ENCODE peak calls at places on chromosomes 13 and 19, in five cellular contexts. Y is stimulated activated CD8-positive, alpha-beta memory T cell treated with anti-CD3 and anti-CD28 coated beads, Interleukin-12 subunit alpha, Interleukin-12 subunit beta, amount 100 ng/mL, for 4 hours; A is KBM-7; Q is Daoy; E is NCI-H82. U is an unnamed sample.

GRCh38 chr13:30577381-30577780 is 40.3 kb upstream of the USPL1 start:
- DNase-seq in A (peak; percentile 41), Y (peak; percentile 29), Q (peak; percentile 86), E (peak; percentile 64), U (no peak)

GRCh38 chr13:99955747-99956472 is 15.7 kb downstream of the ZIC5 start:
- DNase-seq in A (no peak), Y (no peak), Q (peak; percentile 26), E (peak; percentile 56), U (no peak)

GRCh38 chr19:20482721-20483120 is 82.9 kb downstream of the ZNF737 start:
- DNase-seq in Q (no peak), E (no peak), A (no peak), Y (no peak), U (no peak)

GRCh38 chr13:51004111-51004865 is 94.7 kb downstream of the RNASEH2B start:
- DNase-seq in A (no peak), E (no peak), Y (no peak), Q (no peak), U (no peak)

GRCh38 chr13:28373803-28374202 is 121.1 kb downstream of the FLT1 start:
- DNase-seq in Q (no peak), Y (no peak), E (no peak), A (peak; percentile 63), U (no peak)

GRCh38 chr13:63438951-63439350 is 2023.3 kb upstream of the PCDH20 start:
- DNase-seq in Q (no peak), Y (no peak), A (no peak), E (no peak), U (no peak)

GRCh38 chr19:45074744-45075143 is 1.5 kb downstream of the ZNF296 start:
- DNase-seq in E (peak; percentile 47), Q (no peak), Y (no peak), A (peak; percentile 12), U (no peak)

GRCh38 chr13:25132984-25133383 is 37.0 kb downstream of the PABPC3 start:
- DNase-seq in E (no peak), Q (no peak), A (no peak), Y (no peak), U (peak; percentile 10)

GRCh38 chr13:97179501-97179900 is 42.6 kb upstream of the MBNL2 start:
- DNase-seq in Q (no peak), Y (no peak), A (no peak), E (no peak), U (no peak)

GRCh38 chr13:67101730-67102467 is 128.2 kb downstream of the PCDH9 start:
- DNase-seq in A (no peak), Q (no peak), Y (no peak), E (no peak), U (no peak)

GRCh38 chr19:50975766-50976165 is 6.4 kb upstream of the KLK6 start:
- DNase-seq in E (no peak), Y (no peak), A (no peak), Q (peak; percentile 63), U (no peak)

GRCh38 chr13:20673711-20674110 is 29.8 kb upstream of the IL17D start:
- DNase-seq in E (no peak), A (no peak), Q (no peak), Y (no peak), U (no peak)

GRCh38 chr13:113616991-113617749 is 32.6 kb downstream of the TFDP1 start:
- DNase-seq in E (no peak), A (peak; percentile 32), Q (peak; percentile 17), Y (no peak), U (no peak)

GRCh38 chr19:10018219-10018618 is 4.9 kb downstream of the RDH8 start:
- DNase-seq in E (no peak), Q (peak; percentile 75), A (no peak), Y (no peak), U (no peak)

GRCh38 chr19:872266-872951 is 12.9 kb downstream of the CFD start:
- DNase-seq in E (peak; percentile 90), Y (peak; percentile 43), A (peak; percentile 70), Q (peak; percentile 90), U (peak; percentile 47)

GRCh38 chr13:20828540-20829364 is 55.0 kb upstream of the EEF1AKMT1 start:
- DNase-seq in E (peak; percentile 82), Q (peak; percentile 31), A (peak; percentile 79), Y (no peak), U (peak; percentile 70)

GRCh38 chr19:54191671-54192453 is 754 bp downstream of the TSEN34 start:
- DNase-seq in Q (no peak), A (peak; percentile 43), E (peak; percentile 42), Y (no peak), U (no peak)

GRCh38 chr19:3683866-3684816 is 16.1 kb downstream of the PIP5K1C start:
- DNase-seq in Y (no peak), E (no peak), A (peak; percentile 96), Q (peak; percentile 88), U (no peak)

GRCh38 chr19:49327878-49328544 is 3.0 kb upstream of the SLC6A16 start:
- DNase-seq in A (peak; percentile 49), Y (no peak), E (peak; percentile 40), Q (peak; percentile 31), U (no peak)

GRCh38 chr19:18202759-18203407 is 959 bp downstream of the RAB3A start:
- DNase-seq in A (peak; percentile 49), E (peak; percentile 70), Y (no peak), Q (no peak), U (no peak)

GRCh38 chr19:58274771-58275199 is 4.0 kb upstream of the ZNF8 start:
- DNase-seq in E (no peak), A (no peak), Y (no peak), Q (peak; percentile 73), U (no peak)

GRCh38 chr19:13902993-13903555 is 2.8 kb downstream of the BRME1 start:
- DNase-seq in E (peak; percentile 60), Q (no peak), Y (no peak), A (peak; percentile 73), U (no peak)

GRCh38 chr13:80928241-80928640 is 587.3 kb upstream of the SPRY2 start:
- DNase-seq in Y (no peak), E (no peak), A (no peak), Q (no peak), U (no peak)

GRCh38 chr19:5011476-5012238 is 42.7 kb downstream of the KDM4B start:
- DNase-seq in Y (no peak), E (no peak), A (no peak), Q (no peak), U (no peak)

GRCh38 chr19:51001495-51001894 is at the start of gene KLK8:
- DNase-seq in Y (no peak), A (no peak), Q (no peak), E (no peak), U (no peak)

GRCh38 chr19:8609210-8610040 is 1.1 kb downstream of the ADAMTS10 start:
- DNase-seq in Q (peak; percentile 67), E (no peak), Y (no peak), A (peak; percentile 60), U (no peak)

GRCh38 chr19:33831835-33832234 is 35.2 kb downstream of the KCTD15 start:
- DNase-seq in E (no peak), Y (no peak), Q (no peak), A (no peak), U (no peak)

GRCh38 chr19:53867225-53868090 is at the start of gene MYADM:
- DNase-seq in E (peak; percentile 84), Y (peak; percentile 99), A (peak; percentile 99), Q (peak; percentile 99), U (peak; percentile 100)

GRCh38 chr13:36531746-36532486 is 99.6 kb downstream of the CCNA1 start:
- DNase-seq in Q (peak; percentile 28), E (no peak), A (peak; percentile 30), Y (no peak), U (no peak)

GRCh38 chr13:45472171-45472705 is 7.5 kb downstream of the COG3 start:
- DNase-seq in E (no peak), A (no peak), Q (no peak), Y (no peak), U (no peak)

GRCh38 chr19:35549174-35549788 is 3.9 kb downstream of the TMEM147 start:
- DNase-seq in Y (no peak), E (peak; percentile 92), A (peak; percentile 67), Q (peak; percentile 74), U (peak; percentile 33)

GRCh38 chr19:16319466-16319865 is 5.2 kb upstream of the KLF2 start:
- DNase-seq in E (no peak), Y (no peak), A (no peak), Q (peak; percentile 41), U (no peak)

GRCh38 chr13:89688908-89689307 is 1658.6 kb upstream of the MIR17HG start:
- DNase-seq in Y (no peak), A (no peak), E (no peak), Q (no peak), U (no peak)